ENCODE peak calls at places on chromosomes 5 and 9, in seven cellular contexts. C, P, I, G, O, Y and R are unnamed samples.

GRCh38 chr9:88339322-88339721 is 48.9 kb upstream of the SPIN1 start:
- DNase-seq in C (no peak), P (no peak), I (no peak), G (peak), O (no peak), Y (no peak), R (peak)

GRCh38 chr5:148912714-148913398 is 86.4 kb downstream of the ADRB2 start:
- DNase-seq in C (no peak), P (no peak), I (no peak), G (peak), O (no peak), Y (no peak), R (no peak)

GRCh38 chr5:149144637-149145036 is 3.3 kb downstream of the ABLIM3 start:
- DNase-seq in C (no peak), P (no peak), I (no peak), G (no peak), O (no peak), Y (no peak), R (no peak)

GRCh38 chr5:67244345-67244793 is 47.8 kb upstream of the CD180 start:
- DNase-seq in C (peak), P (no peak), I (peak), G (no peak), O (no peak), Y (no peak), R (no peak)

GRCh38 chr9:98874721-98875255 is 67.3 kb downstream of the GALNT12 start:
- DNase-seq in C (no peak), P (no peak), I (no peak), G (no peak), O (no peak), Y (no peak), R (no peak)

GRCh38 chr5:20266068-20266467 is 278.1 kb upstream of the CDH18 start:
- DNase-seq in C (no peak), P (no peak), I (no peak), G (peak), O (no peak), Y (no peak), R (no peak)

GRCh38 chr5:124650960-124651662 is 95.3 kb downstream of the ZNF608 start:
- DNase-seq in C (no peak), P (no peak), I (no peak), G (no peak), O (no peak), Y (peak), R (no peak)

GRCh38 chr5:130398825-130399224 is 494.6 kb downstream of the CHSY3 start:
- DNase-seq in C (no peak), P (no peak), I (no peak), G (no peak), O (no peak), Y (no peak), R (no peak)

GRCh38 chr5:139915274-139915673 is 119.7 kb downstream of the PSD2 start:
- DNase-seq in C (no peak), P (no peak), I (no peak), G (no peak), O (no peak), Y (no peak), R (no peak)